ENCODE peak calls at places on chromosomes 11 and 22, in seven cellular contexts. G, Y, E, B, P, J and U are unnamed samples.

GRCh38 chr11:122440783-122441701 is 214.5 kb upstream of the UBASH3B start:
- DNase-seq in G (peak), Y (peak), E (peak), B (no peak), P (no peak), J (no peak), U (no peak)

GRCh38 chr22:40709752-40710413 is 30.6 kb downstream of the MCHR1 start:
- DNase-seq in G (peak), Y (peak), E (no peak), B (no peak), P (no peak), J (no peak), U (no peak)

GRCh38 chr11:8389034-8389996 is 125.6 kb upstream of the LMO1 start:
- DNase-seq in G (peak), Y (no peak), E (no peak), B (no peak), P (no peak), J (no peak), U (no peak)

GRCh38 chr22:27383896-27384295 is 417.7 kb downstream of the MN1 start:
- DNase-seq in G (no peak), Y (no peak), E (no peak), B (no peak), P (no peak), J (no peak), U (no peak)

GRCh38 chr11:16367252-16367651 is 10.9 kb upstream of the SOX6 start:
- DNase-seq in G (no peak), Y (no peak), E (no peak), B (no peak), P (no peak), J (peak), U (no peak)

GRCh38 chr11:118342503-118343161 is at the start of gene CD3D:
- DNase-seq in G (no peak), Y (no peak), E (no peak), B (peak), P (peak), J (no peak), U (no peak)

GRCh38 chr11:45390407-45390806 is 104.3 kb upstream of the SYT13 start:
- DNase-seq in G (peak), Y (no peak), E (no peak), B (no peak), P (no peak), J (no peak), U (no peak)

GRCh38 chr11:10459029-10459970 is 4.2 kb downstream of the AMPD3 start:
- DNase-seq in G (peak), Y (peak), E (no peak), B (peak), P (peak), J (peak), U (peak)

GRCh38 chr11:75536786-75537629 is 11.3 kb upstream of the GDPD5 start:
- DNase-seq in G (no peak), Y (no peak), E (no peak), B (peak), P (no peak), J (peak), U (no peak)

GRCh38 chr22:28268176-28268575 is 349.1 kb upstream of the PITPNB start:
- DNase-seq in G (peak), Y (no peak), E (no peak), B (no peak), P (no peak), J (no peak), U (no peak)

GRCh38 chr11:70882716-70883085 is 369.7 kb downstream of the SHANK2 start:
- DNase-seq in G (no peak), Y (no peak), E (no peak), B (no peak), P (no peak), J (no peak), U (no peak)

GRCh38 chr22:47198801-47199251 is 436.4 kb downstream of the TBC1D22A start:
- DNase-seq in G (no peak), Y (no peak), E (no peak), B (peak), P (no peak), J (no peak), U (no peak)

GRCh38 chr22:44723801-44724200 is 21.8 kb downstream of the PRR5 start:
- DNase-seq in G (peak), Y (peak), E (no peak), B (no peak), P (no peak), J (peak), U (no peak)

GRCh38 chr11:117316197-117316961 is at the start of gene BACE1:
- DNase-seq in G (peak), Y (peak), E (peak), B (no peak), P (no peak), J (no peak), U (no peak)

GRCh38 chr22:42419328-42419881 is 12.8 kb downstream of the NFAM1 start:
- DNase-seq in G (no peak), Y (no peak), E (no peak), B (no peak), P (no peak), J (peak), U (no peak)

GRCh38 chr11:66311470-66311964 is 5.3 kb downstream of the CD248 start:
- DNase-seq in G (no peak), Y (no peak), E (no peak), B (no peak), P (no peak), J (no peak), U (no peak)

GRCh38 chr11:117299351-117300300 is 8.5 kb downstream of the BACE1-AS start:
- DNase-seq in G (no peak), Y (no peak), E (no peak), B (no peak), P (no peak), J (no peak), U (no peak)

GRCh38 chr11:38446336-38446735 is 1848.3 kb upstream of the RAG2 start:
- DNase-seq in G (no peak), Y (peak), E (no peak), B (no peak), P (no peak), J (no peak), U (no peak)

GRCh38 chr22:19868773-19869471 is 14.2 kb upstream of the GNB1L start:
- DNase-seq in G (no peak), Y (no peak), E (no peak), B (peak), P (no peak), J (no peak), U (no peak)

GRCh38 chr11:116871248-116871647 is 33.8 kb upstream of the APOA1 start:
- DNase-seq in G (peak), Y (peak), E (no peak), B (no peak), P (no peak), J (no peak), U (peak)

GRCh38 chr11:130533113-130533803 is 84.8 kb downstream of the ADAMTS15 start:
- DNase-seq in G (no peak), Y (no peak), E (no peak), B (no peak), P (no peak), J (no peak), U (no peak)

GRCh38 chr11:119318240-119319135 is 1.6 kb upstream of the MCAM start:
- DNase-seq in G (peak), Y (peak), E (no peak), B (peak), P (no peak), J (peak), U (no peak)

GRCh38 chr11:129637473-129637872 is 178.2 kb upstream of the TMEM45B start:
- DNase-seq in G (peak), Y (no peak), E (no peak), B (no peak), P (no peak), J (no peak), U (no peak)

GRCh38 chr11:17352925-17353227 is 1.3 kb downstream of the NCR3LG1 start:
- DNase-seq in G (peak), Y (peak), E (peak), B (peak), P (no peak), J (peak), U (no peak)

GRCh38 chr11:73188301-73188700 is 29.8 kb upstream of the P2RY2 start:
- DNase-seq in G (no peak), Y (no peak), E (no peak), B (no peak), P (no peak), J (no peak), U (no peak)

GRCh38 chr11:47672283-47672730 is 29.9 kb upstream of the MTCH2 start:
- DNase-seq in G (peak), Y (peak), E (no peak), B (peak), P (no peak), J (no peak), U (no peak)

GRCh38 chr11:14357843-14358728 is 897 bp downstream of the RRAS2 start:
- DNase-seq in G (peak), Y (peak), E (peak), B (peak), P (peak), J (peak), U (no peak)

GRCh38 chr11:63997801-63998332 is 11.6 kb downstream of the OTUB1 start:
- DNase-seq in G (no peak), Y (no peak), E (no peak), B (no peak), P (no peak), J (no peak), U (no peak)